ENCODE peak calls at places on chromosomes 13 and 19, in ten cellular contexts. One of them, this sample, is unnamed.

GRCh38 chr13:50589651-50590054 is 253.8 kb downstream of the DLEU7 start:
- DNase-seq in Peyer's patch: no peak
- DNase-seq in activated naive CD4-positive, alpha-beta T cell: no peak
- DNase-seq in CD8-positive, alpha-beta memory T cell: no peak
- DNase-seq in BJ: peak
- DNase-seq in astrocyte: peak
- DNase-seq in stimulated activated CD4-positive, alpha-beta T cell treated with anti-CD3 and anti-CD28 coated beads, Interleukin-1b, Interleukin-23, amount 100 ng/mL, for 1 hour: no peak
- DNase-seq in kidney glomerular epithelial cell: peak
- DNase-seq in DMS153: no peak
- DNase-seq in ascending aorta: no peak
- DNase-seq in this sample: no peak

GRCh38 chr19:11142528-11143171 is 12.9 kb downstream of the SPC24 start:
- DNase-seq in Peyer's patch: peak
- DNase-seq in activated naive CD4-positive, alpha-beta T cell: no peak
- DNase-seq in CD8-positive, alpha-beta memory T cell: no peak
- DNase-seq in BJ: peak
- DNase-seq in astrocyte: peak
- DNase-seq in stimulated activated CD4-positive, alpha-beta T cell treated with anti-CD3 and anti-CD28 coated beads, Interleukin-1b, Interleukin-23, amount 100 ng/mL, for 1 hour: no peak
- DNase-seq in kidney glomerular epithelial cell: peak
- DNase-seq in DMS153: peak
- DNase-seq in ascending aorta: peak
- DNase-seq in this sample: peak

GRCh38 chr13:113497217-113497616 is 6.7 kb upstream of the DCUN1D2 start:
- DNase-seq in Peyer's patch: no peak
- DNase-seq in activated naive CD4-positive, alpha-beta T cell: no peak
- DNase-seq in CD8-positive, alpha-beta memory T cell: no peak
- DNase-seq in BJ: no peak
- DNase-seq in astrocyte: no peak
- DNase-seq in stimulated activated CD4-positive, alpha-beta T cell treated with anti-CD3 and anti-CD28 coated beads, Interleukin-1b, Interleukin-23, amount 100 ng/mL, for 1 hour: no peak
- DNase-seq in kidney glomerular epithelial cell: no peak
- DNase-seq in DMS153: no peak
- DNase-seq in ascending aorta: no peak
- DNase-seq in this sample: no peak

GRCh38 chr13:112892759-112893569 is 76.0 kb upstream of the MCF2L start:
- DNase-seq in Peyer's patch: peak
- DNase-seq in activated naive CD4-positive, alpha-beta T cell: no peak
- DNase-seq in CD8-positive, alpha-beta memory T cell: no peak
- DNase-seq in BJ: no peak
- DNase-seq in astrocyte: no peak
- DNase-seq in stimulated activated CD4-positive, alpha-beta T cell treated with anti-CD3 and anti-CD28 coated beads, Interleukin-1b, Interleukin-23, amount 100 ng/mL, for 1 hour: no peak
- DNase-seq in kidney glomerular epithelial cell: peak
- DNase-seq in DMS153: no peak
- DNase-seq in ascending aorta: no peak
- DNase-seq in this sample: no peak

GRCh38 chr13:44971656-44972595 is 17.3 kb downstream of the NUFIP1 start:
- DNase-seq in Peyer's patch: no peak
- DNase-seq in activated naive CD4-positive, alpha-beta T cell: no peak
- DNase-seq in CD8-positive, alpha-beta memory T cell: no peak
- DNase-seq in BJ: no peak
- DNase-seq in astrocyte: peak
- DNase-seq in stimulated activated CD4-positive, alpha-beta T cell treated with anti-CD3 and anti-CD28 coated beads, Interleukin-1b, Interleukin-23, amount 100 ng/mL, for 1 hour: no peak
- DNase-seq in kidney glomerular epithelial cell: no peak
- DNase-seq in DMS153: no peak
- DNase-seq in ascending aorta: no peak
- DNase-seq in this sample: no peak

GRCh38 chr13:18996221-18996620 is 185.4 kb downstream of the TUBA3C start:
- DNase-seq in Peyer's patch: no peak
- DNase-seq in activated naive CD4-positive, alpha-beta T cell: no peak
- DNase-seq in CD8-positive, alpha-beta memory T cell: no peak
- DNase-seq in BJ: no peak
- DNase-seq in astrocyte: no peak
- DNase-seq in stimulated activated CD4-positive, alpha-beta T cell treated with anti-CD3 and anti-CD28 coated beads, Interleukin-1b, Interleukin-23, amount 100 ng/mL, for 1 hour: no peak
- DNase-seq in kidney glomerular epithelial cell: no peak
- DNase-seq in DMS153: no peak
- DNase-seq in ascending aorta: no peak
- DNase-seq in this sample: no peak

GRCh38 chr19:18058208-18059009 is 28.3 kb downstream of the IL12RB1 start:
- DNase-seq in Peyer's patch: peak
- DNase-seq in activated naive CD4-positive, alpha-beta T cell: peak
- DNase-seq in CD8-positive, alpha-beta memory T cell: peak
- DNase-seq in BJ: no peak
- DNase-seq in astrocyte: peak
- DNase-seq in stimulated activated CD4-positive, alpha-beta T cell treated with anti-CD3 and anti-CD28 coated beads, Interleukin-1b, Interleukin-23, amount 100 ng/mL, for 1 hour: peak
- DNase-seq in kidney glomerular epithelial cell: peak
- DNase-seq in DMS153: peak
- DNase-seq in ascending aorta: no peak
- DNase-seq in this sample: peak

GRCh38 chr13:62631124-62631523 is 1215.5 kb upstream of the PCDH20 start:
- DNase-seq in Peyer's patch: no peak
- DNase-seq in activated naive CD4-positive, alpha-beta T cell: no peak
- DNase-seq in CD8-positive, alpha-beta memory T cell: no peak
- DNase-seq in BJ: no peak
- DNase-seq in astrocyte: no peak
- DNase-seq in stimulated activated CD4-positive, alpha-beta T cell treated with anti-CD3 and anti-CD28 coated beads, Interleukin-1b, Interleukin-23, amount 100 ng/mL, for 1 hour: no peak
- DNase-seq in kidney glomerular epithelial cell: no peak
- DNase-seq in DMS153: no peak
- DNase-seq in ascending aorta: no peak
- DNase-seq in this sample: no peak

GRCh38 chr19:54434862-54435174 is 14.2 kb upstream of the LENG8 start:
- DNase-seq in Peyer's patch: no peak
- DNase-seq in activated naive CD4-positive, alpha-beta T cell: no peak
- DNase-seq in CD8-positive, alpha-beta memory T cell: no peak
- DNase-seq in BJ: no peak
- DNase-seq in astrocyte: no peak
- DNase-seq in stimulated activated CD4-positive, alpha-beta T cell treated with anti-CD3 and anti-CD28 coated beads, Interleukin-1b, Interleukin-23, amount 100 ng/mL, for 1 hour: no peak
- DNase-seq in kidney glomerular epithelial cell: no peak
- DNase-seq in DMS153: peak
- DNase-seq in ascending aorta: no peak
- DNase-seq in this sample: no peak

This sample was measured in foreskin melanocyte.